ENCODE peak calls at places on chromosomes 2 and 18, in six cellular contexts. One of them, this sample, is unnamed.

GRCh38 chr2:128797533-128797932 is 478.9 kb upstream of the HS6ST1 start:
- DNase-seq in brain microvascular endothelial cell: no peak
- DNase-seq in NCI-H82: no peak
- DNase-seq in coronary artery: no peak
- DNase-seq in sciatic nerve: no peak
- DNase-seq in HFFc6: no peak
- DNase-seq in this sample: no peak

GRCh38 chr18:36899289-36899688 is 70.4 kb downstream of the KIAA1328 start:
- DNase-seq in brain microvascular endothelial cell: no peak
- DNase-seq in NCI-H82: peak
- DNase-seq in coronary artery: no peak
- DNase-seq in sciatic nerve: no peak
- DNase-seq in HFFc6: peak
- DNase-seq in this sample: no peak

GRCh38 chr2:236895497-236895896 is 190.2 kb upstream of the COPS8 start:
- DNase-seq in brain microvascular endothelial cell: no peak
- DNase-seq in NCI-H82: no peak
- DNase-seq in coronary artery: no peak
- DNase-seq in sciatic nerve: no peak
- DNase-seq in HFFc6: no peak
- DNase-seq in this sample: no peak

GRCh38 chr2:19355931-19356544 is 2.4 kb downstream of the OSR1 start:
- DNase-seq in brain microvascular endothelial cell: no peak
- DNase-seq in NCI-H82: no peak
- DNase-seq in coronary artery: no peak
- DNase-seq in sciatic nerve: no peak
- DNase-seq in HFFc6: no peak
- DNase-seq in this sample: no peak

GRCh38 chr18:32674491-32674890 is 98.3 kb downstream of the KLHL14 start:
- DNase-seq in brain microvascular endothelial cell: no peak
- DNase-seq in NCI-H82: peak
- DNase-seq in coronary artery: no peak
- DNase-seq in sciatic nerve: no peak
- DNase-seq in HFFc6: no peak
- DNase-seq in this sample: no peak

GRCh38 chr2:15892575-15892974 is 47.8 kb upstream of the MYCN start:
- DNase-seq in brain microvascular endothelial cell: no peak
- DNase-seq in NCI-H82: no peak
- DNase-seq in coronary artery: no peak
- DNase-seq in sciatic nerve: no peak
- DNase-seq in HFFc6: no peak
- DNase-seq in this sample: no peak

GRCh38 chr2:220143336-220143735 is 515.9 kb downstream of the SLC4A3 start:
- DNase-seq in brain microvascular endothelial cell: peak
- DNase-seq in NCI-H82: no peak
- DNase-seq in coronary artery: no peak
- DNase-seq in sciatic nerve: no peak
- DNase-seq in HFFc6: peak
- DNase-seq in this sample: no peak

GRCh38 chr18:61870151-61870550 is 22.7 kb downstream of the RNF152 start:
- DNase-seq in brain microvascular endothelial cell: peak
- DNase-seq in NCI-H82: peak
- DNase-seq in coronary artery: no peak
- DNase-seq in sciatic nerve: no peak
- DNase-seq in HFFc6: peak
- DNase-seq in this sample: no peak

GRCh38 chr2:214203199-214203598 is 207.7 kb upstream of the VWC2L start:
- DNase-seq in brain microvascular endothelial cell: no peak
- DNase-seq in NCI-H82: no peak
- DNase-seq in coronary artery: no peak
- DNase-seq in sciatic nerve: no peak
- DNase-seq in HFFc6: no peak
- DNase-seq in this sample: no peak

GRCh38 chr2:94762600-94762999 is 108.6 kb upstream of the TEKT4 start:
- DNase-seq in brain microvascular endothelial cell: no peak
- DNase-seq in NCI-H82: no peak
- DNase-seq in coronary artery: no peak
- DNase-seq in sciatic nerve: no peak
- DNase-seq in HFFc6: no peak
- DNase-seq in this sample: no peak

GRCh38 chr2:61205132-61205531 is 43.1 kb downstream of the C2orf74 start:
- DNase-seq in brain microvascular endothelial cell: no peak
- DNase-seq in NCI-H82: peak
- DNase-seq in coronary artery: no peak
- DNase-seq in sciatic nerve: no peak
- DNase-seq in HFFc6: no peak
- DNase-seq in this sample: no peak

GRCh38 chr2:128324008-128324896 is 5.6 kb upstream of the HS6ST1 start:
- DNase-seq in brain microvascular endothelial cell: no peak
- DNase-seq in NCI-H82: no peak
- DNase-seq in coronary artery: peak
- DNase-seq in sciatic nerve: peak
- DNase-seq in HFFc6: no peak
- DNase-seq in this sample: no peak

GRCh38 chr2:69770193-69770702 is 28.3 kb downstream of the ANXA4 start:
- DNase-seq in brain microvascular endothelial cell: peak
- DNase-seq in NCI-H82: no peak
- DNase-seq in coronary artery: no peak
- DNase-seq in sciatic nerve: no peak
- DNase-seq in HFFc6: peak
- DNase-seq in this sample: no peak

GRCh38 chr2:186995092-186995491 is 146.1 kb upstream of the ZSWIM2 start:
- DNase-seq in brain microvascular endothelial cell: peak
- DNase-seq in NCI-H82: no peak
- DNase-seq in coronary artery: no peak
- DNase-seq in sciatic nerve: no peak
- DNase-seq in HFFc6: no peak
- DNase-seq in this sample: no peak

GRCh38 chr2:183021613-183022012 is 16.6 kb downstream of the NCKAP1 start:
- DNase-seq in brain microvascular endothelial cell: no peak
- DNase-seq in NCI-H82: no peak
- DNase-seq in coronary artery: no peak
- DNase-seq in sciatic nerve: no peak
- DNase-seq in HFFc6: no peak
- DNase-seq in this sample: no peak

GRCh38 chr2:161988589-161988988 is 85.4 kb downstream of the DPP4 start:
- DNase-seq in brain microvascular endothelial cell: no peak
- DNase-seq in NCI-H82: peak
- DNase-seq in coronary artery: no peak
- DNase-seq in sciatic nerve: no peak
- DNase-seq in HFFc6: no peak
- DNase-seq in this sample: no peak

GRCh38 chr2:128303095-128303791 is 15.4 kb downstream of the HS6ST1 start:
- DNase-seq in brain microvascular endothelial cell: no peak
- DNase-seq in NCI-H82: no peak
- DNase-seq in coronary artery: no peak
- DNase-seq in sciatic nerve: no peak
- DNase-seq in HFFc6: no peak
- DNase-seq in this sample: no peak

GRCh38 chr2:109183871-109184270 is 54.9 kb downstream of the SH3RF3 start:
- DNase-seq in brain microvascular endothelial cell: no peak
- DNase-seq in NCI-H82: no peak
- DNase-seq in coronary artery: no peak
- DNase-seq in sciatic nerve: no peak
- DNase-seq in HFFc6: no peak
- DNase-seq in this sample: no peak

GRCh38 chr2:236170678-236171212 is 2.6 kb upstream of the GBX2 start:
- DNase-seq in brain microvascular endothelial cell: no peak
- DNase-seq in NCI-H82: no peak
- DNase-seq in coronary artery: peak
- DNase-seq in sciatic nerve: no peak
- DNase-seq in HFFc6: no peak
- DNase-seq in this sample: no peak

GRCh38 chr2:217113496-217113895 is 253.6 kb upstream of the TNP1 start:
- DNase-seq in brain microvascular endothelial cell: no peak
- DNase-seq in NCI-H82: no peak
- DNase-seq in coronary artery: no peak
- DNase-seq in sciatic nerve: no peak
- DNase-seq in HFFc6: no peak
- DNase-seq in this sample: no peak

GRCh38 chr2:133886735-133887675 is 318.7 kb upstream of the NCKAP5 start:
- DNase-seq in brain microvascular endothelial cell: peak
- DNase-seq in NCI-H82: peak
- DNase-seq in coronary artery: no peak
- DNase-seq in sciatic nerve: peak
- DNase-seq in HFFc6: peak
- DNase-seq in this sample: peak

GRCh38 chr2:177405029-177405692 is 12.6 kb downstream of the AGPS start:
- DNase-seq in brain microvascular endothelial cell: no peak
- DNase-seq in NCI-H82: peak
- DNase-seq in coronary artery: no peak
- DNase-seq in sciatic nerve: no peak
- DNase-seq in HFFc6: no peak
- DNase-seq in this sample: no peak

GRCh38 chr2:114940785-114941458 is 498.5 kb downstream of the DPP10 start:
- DNase-seq in brain microvascular endothelial cell: no peak
- DNase-seq in NCI-H82: no peak
- DNase-seq in coronary artery: no peak
- DNase-seq in sciatic nerve: no peak
- DNase-seq in HFFc6: no peak
- DNase-seq in this sample: no peak

GRCh38 chr2:213086566-213086965 is 64.8 kb downstream of the IKZF2 start:
- DNase-seq in brain microvascular endothelial cell: no peak
- DNase-seq in NCI-H82: no peak
- DNase-seq in coronary artery: no peak
- DNase-seq in sciatic nerve: no peak
- DNase-seq in HFFc6: no peak
- DNase-seq in this sample: no peak

GRCh38 chr2:118657451-118657850 is 190.0 kb downstream of the EN1 start:
- DNase-seq in brain microvascular endothelial cell: no peak
- DNase-seq in NCI-H82: no peak
- DNase-seq in coronary artery: no peak
- DNase-seq in sciatic nerve: no peak
- DNase-seq in HFFc6: no peak
- DNase-seq in this sample: no peak

GRCh38 chr2:219344756-219345458 is 12.4 kb upstream of the RESP18 start:
- DNase-seq in brain microvascular endothelial cell: peak
- DNase-seq in NCI-H82: peak
- DNase-seq in coronary artery: no peak
- DNase-seq in sciatic nerve: peak
- DNase-seq in HFFc6: no peak
- DNase-seq in this sample: no peak

GRCh38 chr18:59509477-59510173 is 150.6 kb upstream of the LMAN1 start:
- DNase-seq in brain microvascular endothelial cell: no peak
- DNase-seq in NCI-H82: no peak
- DNase-seq in coronary artery: no peak
- DNase-seq in sciatic nerve: no peak
- DNase-seq in HFFc6: no peak
- DNase-seq in this sample: no peak

GRCh38 chr2:148027822-148028221 is 6.9 kb downstream of the MBD5 start:
- DNase-seq in brain microvascular endothelial cell: no peak
- DNase-seq in NCI-H82: no peak
- DNase-seq in coronary artery: no peak
- DNase-seq in sciatic nerve: no peak
- DNase-seq in HFFc6: no peak
- DNase-seq in this sample: no peak

GRCh38 chr2:133787207-133787606 is 218.9 kb upstream of the NCKAP5 start:
- DNase-seq in brain microvascular endothelial cell: peak
- DNase-seq in NCI-H82: no peak
- DNase-seq in coronary artery: no peak
- DNase-seq in sciatic nerve: no peak
- DNase-seq in HFFc6: peak
- DNase-seq in this sample: no peak

GRCh38 chr18:69397096-69397495 is 3.6 kb upstream of the DOK6 start:
- DNase-seq in brain microvascular endothelial cell: peak
- DNase-seq in NCI-H82: peak
- DNase-seq in coronary artery: no peak
- DNase-seq in sciatic nerve: no peak
- DNase-seq in HFFc6: no peak
- DNase-seq in this sample: no peak

GRCh38 chr2:171598713-171599319 is 76.5 kb downstream of the CYBRD1 start:
- DNase-seq in brain microvascular endothelial cell: peak
- DNase-seq in NCI-H82: peak
- DNase-seq in coronary artery: no peak
- DNase-seq in sciatic nerve: no peak
- DNase-seq in HFFc6: peak
- DNase-seq in this sample: peak

GRCh38 chr2:38716185-38716584 is 35.0 kb downstream of the SRSF7 start:
- DNase-seq in brain microvascular endothelial cell: peak
- DNase-seq in NCI-H82: no peak
- DNase-seq in coronary artery: no peak
- DNase-seq in sciatic nerve: no peak
- DNase-seq in HFFc6: peak
- DNase-seq in this sample: no peak

GRCh38 chr18:7645756-7646155 is 78.6 kb downstream of the PTPRM start:
- DNase-seq in brain microvascular endothelial cell: no peak
- DNase-seq in NCI-H82: no peak
- DNase-seq in coronary artery: no peak
- DNase-seq in sciatic nerve: no peak
- DNase-seq in HFFc6: no peak
- DNase-seq in this sample: no peak

GRCh38 chr2:8821276-8822217 is 15.9 kb downstream of the KIDINS220 start:
- DNase-seq in brain microvascular endothelial cell: no peak
- DNase-seq in NCI-H82: peak
- DNase-seq in coronary artery: peak
- DNase-seq in sciatic nerve: no peak
- DNase-seq in HFFc6: peak
- DNase-seq in this sample: no peak

GRCh38 chr2:30732876-30733275 is 74.4 kb downstream of the CAPN13 start:
- DNase-seq in brain microvascular endothelial cell: no peak
- DNase-seq in NCI-H82: no peak
- DNase-seq in coronary artery: no peak
- DNase-seq in sciatic nerve: no peak
- DNase-seq in HFFc6: no peak
- DNase-seq in this sample: no peak

GRCh38 chr2:160033732-160034392 is 28.6 kb downstream of the PLA2R1 start:
- DNase-seq in brain microvascular endothelial cell: peak
- DNase-seq in NCI-H82: no peak
- DNase-seq in coronary artery: no peak
- DNase-seq in sciatic nerve: no peak
- DNase-seq in HFFc6: no peak
- DNase-seq in this sample: no peak

GRCh38 chr2:203740741-203741363 is 34.4 kb downstream of the CD28 start:
- DNase-seq in brain microvascular endothelial cell: peak
- DNase-seq in NCI-H82: no peak
- DNase-seq in coronary artery: no peak
- DNase-seq in sciatic nerve: no peak
- DNase-seq in HFFc6: peak
- DNase-seq in this sample: peak

GRCh38 chr2:20674974-20675679 is 8.2 kb downstream of the GDF7 start:
- DNase-seq in brain microvascular endothelial cell: peak
- DNase-seq in NCI-H82: no peak
- DNase-seq in coronary artery: peak
- DNase-seq in sciatic nerve: no peak
- DNase-seq in HFFc6: peak
- DNase-seq in this sample: no peak

This sample was measured in T-helper 22 cell.